ENCODE peak calls at places on chromosomes 12 and 14, in ten cellular contexts. A, Y, X, L, C, N, Z, Q, D and O are unnamed samples. For H3K9me3 and H3K27me3, the result is how much of the 10 kb centered on the place peaks cover.

GRCh38 chr12:47328831-47329545 is 249.2 kb upstream of the AMIGO2 start:
- DNase-seq in N (no peak), Y (peak), C (no peak), D (no peak), A (no peak), Z (no peak), X (no peak), L (no peak), Q (no peak), O (no peak)

GRCh38 chr12:22729898-22730443 is 105.0 kb downstream of the ETNK1 start:
- DNase-seq in Q (peak), X (no peak), C (no peak), L (no peak), Y (peak), D (no peak), A (no peak), Z (no peak), N (no peak), O (no peak)

GRCh38 chr14:100317897-100318808 is 5.0 kb upstream of the SLC25A47 start:
- DNase-seq in Z (peak), D (peak), A (peak), Q (peak), C (peak), L (peak), N (no peak), X (peak), Y (no peak), O (no peak)

GRCh38 chr14:69845050-69845581 is 34.1 kb upstream of the SMOC1 start:
- DNase-seq in A (no peak), Z (no peak), Q (no peak), D (no peak), Y (no peak), C (no peak), X (no peak), N (no peak), L (no peak), O (no peak)

GRCh38 chr12:118743896-118744700 is 237.2 kb upstream of the SRRM4 start:
- DNase-seq in Q (no peak), Y (no peak), D (no peak), X (no peak), L (no peak), C (no peak), N (no peak), A (no peak), Z (no peak), O (no peak)

GRCh38 chr12:74689071-74689655 is 151.5 kb downstream of the ATXN7L3B start:
- DNase-seq in N (no peak), C (no peak), X (no peak), L (no peak), Y (peak), A (no peak), Q (peak), D (no peak), Z (peak), O (no peak)

GRCh38 chr14:33767721-33768457 is 183.0 kb downstream of the EGLN3 start:
- DNase-seq in Y (no peak), L (no peak), D (no peak), C (no peak), A (no peak), Z (no peak), N (no peak), X (no peak), Q (no peak), O (no peak)

GRCh38 chr12:69039881-69040280 is 106.9 kb upstream of the CPM start:
- DNase-seq in N (no peak), C (no peak), D (no peak), Q (peak), A (no peak), Y (no peak), X (no peak), Z (no peak), L (no peak), O (no peak)

GRCh38 chr14:50821471-50822464 is 9.2 kb downstream of the NIN start:
- DNase-seq in A (no peak), X (no peak), D (peak), Z (no peak), L (no peak), Y (no peak), C (peak), N (peak), Q (no peak), O (no peak)

GRCh38 chr12:538731-539539 is 79.2 kb downstream of the B4GALNT3 start:
- DNase-seq in C (peak), A (no peak), D (peak), Z (no peak), N (no peak), Y (no peak), X (no peak), L (no peak), Q (peak), O (no peak)

GRCh38 chr14:28596336-28596735 is 170.3 kb upstream of the FOXG1 start:
- DNase-seq in N (no peak), Y (no peak), C (no peak), Z (no peak), A (no peak), X (no peak), Q (peak), D (no peak), L (no peak), O (no peak)

GRCh38 chr14:95495538-95496025 is 20.9 kb downstream of the SYNE3 start:
- DNase-seq in N (no peak), Y (no peak), X (no peak), C (peak), D (no peak), Q (no peak), Z (no peak), A (no peak), L (no peak), O (no peak)

GRCh38 chr14:31787377-31787776 is 226.2 kb downstream of the NUBPL start:
- DNase-seq in X (no peak), L (no peak), Z (no peak), A (no peak), D (no peak), N (no peak), Q (peak), C (no peak), Y (no peak), O (no peak)

GRCh38 chr12:40185303-40185693 is 39.5 kb upstream of the LRRK2 start:
- DNase-seq in D (no peak), Q (no peak), C (no peak), Y (no peak), X (no peak), L (no peak), A (no peak), N (no peak), Z (no peak), O (no peak)

GRCh38 chr12:48445538-48445937 is 26.8 kb upstream of the ANP32D start:
- DNase-seq in A (no peak), C (no peak), D (no peak), X (no peak), Y (no peak), L (no peak), Z (no peak), Q (no peak), N (no peak), O (no peak)

GRCh38 chr14:24634158-24634557 is at the start of gene GZMB:
- DNase-seq in Q (no peak), N (peak), Y (no peak), A (no peak), X (no peak), Z (no peak), L (no peak), C (no peak), D (no peak), O (no peak)

GRCh38 chr14:34989762-34990161 is 7.0 kb downstream of the SRP54 start:
- DNase-seq in L (no peak), A (no peak), C (no peak), Q (no peak), Y (no peak), Z (no peak), N (no peak), X (no peak), D (no peak), O (no peak)

GRCh38 chr12:104951759-104952509 is 6.2 kb downstream of the SLC41A2 start:
- DNase-seq in L (no peak), Y (no peak), Q (peak), C (no peak), A (no peak), N (no peak), X (no peak), D (no peak), Z (no peak), O (no peak)

GRCh38 chr12:76810690-76811434 is 46.9 kb downstream of the ZDHHC17 start:
- DNase-seq in Q (no peak), D (no peak), C (no peak), A (no peak), Z (peak), L (no peak), Y (no peak), X (no peak), N (no peak), O (no peak)

GRCh38 chr14:34715108-34715863 is 893 bp upstream of the CFL2 start:
- DNase-seq in X (no peak), Z (no peak), L (no peak), Y (no peak), C (no peak), N (no peak), D (no peak), A (no peak), Q (peak), O (no peak)

GRCh38 chr12:578743-579449 is 84.3 kb downstream of the NINJ2 start:
- DNase-seq in D (no peak), X (no peak), C (no peak), N (no peak), A (no peak), Z (no peak), L (no peak), Q (no peak), Y (no peak), O (no peak)

GRCh38 chr12:49892732-49893317 is 10.9 kb downstream of the FAIM2 start:
- DNase-seq in N (no peak), X (no peak), Y (no peak), Q (no peak), D (no peak), A (no peak), C (no peak), L (no peak), Z (no peak), O (no peak)

GRCh38 chr12:19489168-19489567 is 49.9 kb downstream of the AEBP2 start:
- DNase-seq in Q (no peak), L (no peak), X (no peak), A (no peak), D (no peak), N (no peak), Z (no peak), C (no peak), Y (no peak), O (no peak)

GRCh38 chr14:94051115-94051514 is 25.0 kb downstream of the OTUB2 start:
- DNase-seq in X (no peak), D (no peak), C (peak), L (peak), Z (peak), A (peak), Q (peak), N (no peak), Y (peak), O (no peak)

GRCh38 chr14:99272669-99273024 is 650 bp upstream of the BCL11B start:
- DNase-seq in Y (no peak), D (no peak), Z (no peak), C (no peak), L (no peak), A (no peak), X (no peak), N (no peak), Q (no peak), O (no peak)
- H3K4me3 ChIP-seq in Y (peak), D (peak), Z (peak), C (peak), L (no peak), A (no peak), X (peak), N (peak), Q (peak), O (peak)

GRCh38 chr12:34392741-34393085 is 370.4 kb downstream of the ALG10 start:
- DNase-seq in A (no peak), Z (no peak), X (no peak), D (peak), L (peak), Q (no peak), N (no peak), C (no peak), Y (no peak), O (peak)
- H3K9me3 ChIP-seq in A (under half), Z (under half), X (half or more), D (under half), L (under half), Q (under half), N (under half), C (under half), Y (half or more), O (under half)

GRCh38 chr14:37587881-37588666 is 7.0 kb downstream of the FOXA1 start:
- DNase-seq in C (no peak), L (no peak), Z (peak), Q (no peak), Y (no peak), A (no peak), N (no peak), D (no peak), X (peak), O (peak)
- H3K27me3 ChIP-seq in C (under half), L (under half), Z (half or more), Q (half or more), Y (half or more), A (under half), N (half or more), D (half or more), X (half or more), O (under half)

GRCh38 chr12:53067993-53068770 is 11.0 kb downstream of the SPRYD3 start:
- DNase-seq in Z (no peak), D (no peak), A (no peak), Q (no peak), N (no peak), Y (no peak), C (no peak), L (peak), X (no peak), O (no peak)

GRCh38 chr12:53069621-53070410 is 9.4 kb downstream of the SPRYD3 start:
- DNase-seq in Q (no peak), C (peak), L (peak), Y (no peak), D (no peak), N (no peak), X (no peak), Z (no peak), A (peak), O (no peak)

GRCh38 chr12:53071591-53072551 is 7.3 kb downstream of the SPRYD3 start:
- DNase-seq in N (no peak), D (no peak), Q (peak), X (no peak), Z (peak), A (peak), L (peak), C (no peak), Y (no peak), O (no peak)

GRCh38 chr12:53068811-53069585 is 10.2 kb downstream of the SPRYD3 start:
- DNase-seq in A (no peak), Q (no peak), C (no peak), N (no peak), Y (no peak), L (peak), Z (no peak), D (no peak), X (no peak), O (no peak)

GRCh38 chr12:53070901-53071492 is 8.2 kb downstream of the SPRYD3 start:
- DNase-seq in L (peak), Q (no peak), D (no peak), Y (no peak), Z (peak), X (no peak), C (no peak), N (no peak), A (peak), O (no peak)
- H3K4me3 ChIP-seq in L (no peak), Q (no peak), D (no peak), Y (no peak), Z (no peak), X (no peak), C (no peak), N (no peak), A (no peak), O (no peak)

GRCh38 chr14:105899071-105899641 is 372.8 kb downstream of the TMEM121 start:
- DNase-seq in N (no peak), L (no peak), D (no peak), X (no peak), Y (no peak), Z (no peak), C (no peak), A (no peak), Q (no peak), O (no peak)
- H3K9me3 ChIP-seq in N (under half), L (under half), D (under half), X (half or more), Y (half or more), Z (under half), C (under half), A (under half), Q (under half), O (under half)

GRCh38 chr12:130683080-130683479 is 33.0 kb downstream of the RIMBP2 start:
- DNase-seq in N (no peak), Y (no peak), Q (no peak), C (no peak), L (no peak), Z (no peak), A (no peak), X (no peak), D (no peak), O (no peak)

GRCh38 chr12:130685250-130685649 is 30.8 kb downstream of the RIMBP2 start:
- DNase-seq in Y (no peak), L (no peak), C (no peak), Z (no peak), D (no peak), X (no peak), Q (no peak), N (no peak), A (no peak), O (no peak)

GRCh38 chr12:130686511-130686981 is 29.6 kb downstream of the RIMBP2 start:
- DNase-seq in L (no peak), Z (no peak), A (no peak), Q (no peak), Y (no peak), D (no peak), N (no peak), X (no peak), C (no peak), O (no peak)

GRCh38 chr12:130685850-130686249 is 30.2 kb downstream of the RIMBP2 start:
- DNase-seq in C (no peak), A (no peak), L (no peak), Z (no peak), X (no peak), N (no peak), D (no peak), Q (no peak), Y (no peak), O (no peak)

DNA sequence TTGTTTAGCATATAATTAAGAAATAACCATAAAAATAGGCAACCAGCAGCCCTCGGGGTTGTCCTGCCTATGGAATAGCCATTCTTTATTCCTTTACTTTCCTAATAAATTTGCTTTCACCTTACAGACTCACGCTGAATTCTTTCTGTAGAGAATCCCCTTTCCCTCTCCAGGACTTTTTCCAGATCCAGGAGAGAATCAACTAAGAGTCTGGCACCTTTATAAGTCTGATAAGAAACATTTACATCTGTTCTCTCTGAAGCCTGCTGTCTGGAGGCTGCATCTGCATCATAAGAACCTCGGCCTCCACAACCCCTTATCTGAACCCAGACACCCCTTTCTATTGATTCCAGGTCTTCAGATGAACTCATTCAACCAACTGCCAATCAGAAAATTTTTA is 32.3 kb downstream of the RIMBP2 start:
- DNase-seq in Y (no peak), D (no peak), X (no peak), L (no peak), A (no peak), Q (no peak), Z (no peak), C (no peak), N (no peak), O (no peak)
- H3K27me3 ChIP-seq in Y (under half), D (under half), X (under half), L (under half), A (under half), Q (under half), Z (under half), C (under half), N (under half), O (under half)